ENCODE peak calls at places on chromosomes 7 and 10, in seven cellular contexts. H, E, L, K, O, M and B are unnamed samples.

GRCh38 chr10:3803295-3803883 is 18.4 kb upstream of the KLF6 start:
- DNase-seq in H (no peak), E (no peak), L (no peak), K (no peak), O (peak), M (no peak), B (no peak)

GRCh38 chr7:7816084-7816483 is 97.7 kb upstream of the RPA3 start:
- DNase-seq in H (no peak), E (no peak), L (no peak), K (no peak), O (no peak), M (no peak), B (no peak)

GRCh38 chr10:42755028-42755451 is 27.6 kb upstream of the BMS1 start:
- DNase-seq in H (no peak), E (no peak), L (no peak), K (no peak), O (no peak), M (no peak), B (no peak)

GRCh38 chr10:115171392-115171960 is 78.3 kb downstream of the ATRNL1 start:
- DNase-seq in H (no peak), E (no peak), L (no peak), K (peak), O (peak), M (no peak), B (no peak)

GRCh38 chr10:96089116-96089515 is 41.0 kb upstream of the ZNF518A start:
- DNase-seq in H (no peak), E (no peak), L (no peak), K (no peak), O (no peak), M (no peak), B (no peak)

GRCh38 chr10:70054902-70055301 is 2.3 kb downstream of the MACROH2A2 start:
- DNase-seq in H (no peak), E (no peak), L (no peak), K (no peak), O (no peak), M (no peak), B (no peak)

GRCh38 chr10:15485684-15486316 is 114.7 kb upstream of the FAM171A1 start:
- DNase-seq in H (no peak), E (no peak), L (no peak), K (peak), O (peak), M (no peak), B (no peak)

GRCh38 chr10:35216303-35216905 is 89.8 kb downstream of the CREM start:
- DNase-seq in H (peak), E (peak), L (no peak), K (peak), O (peak), M (no peak), B (peak)

GRCh38 chr7:143385891-143386781 is 5.0 kb downstream of the ZYX start:
- DNase-seq in H (no peak), E (peak), L (no peak), K (no peak), O (peak), M (no peak), B (no peak)

GRCh38 chr10:1557081-1557480 is 180.2 kb downstream of the ADARB2 start:
- DNase-seq in H (no peak), E (no peak), L (no peak), K (no peak), O (no peak), M (no peak), B (no peak)

GRCh38 chr10:118342638-118343020 is 505 bp upstream of the FAM204A start:
- DNase-seq in H (no peak), E (no peak), L (no peak), K (no peak), O (no peak), M (no peak), B (no peak)